ENCODE peak calls at places on chromosome 22, in eight cellular contexts. A, P, R, Y, U, V, E and T are unnamed samples.

GRCh38 chr22:43630451-43630850 is 181.7 kb downstream of the EFCAB6 start:
- DNase-seq in A (no peak), Y (no peak), V (no peak), R (no peak), E (no peak), U (no peak), P (no peak), T (no peak)

GRCh38 chr22:39309364-39309861 is 10.0 kb downstream of the RPL3 start:
- DNase-seq in Y (no peak), P (no peak), E (no peak), V (no peak), U (no peak), A (no peak), R (no peak), T (no peak)

GRCh38 chr22:45206233-45206632 is 34.5 kb downstream of the KIAA0930 start:
- DNase-seq in E (no peak), Y (no peak), U (no peak), A (no peak), V (no peak), R (no peak), P (no peak), T (no peak)

GRCh38 chr22:46773074-46773473 is 10.6 kb downstream of the TBC1D22A start:
- DNase-seq in U (no peak), Y (no peak), A (no peak), R (no peak), E (no peak), P (no peak), V (no peak), T (no peak)

GRCh38 chr22:49024775-49025440 is 802.8 kb downstream of the BRD1 start:
- DNase-seq in R (no peak), Y (no peak), E (no peak), V (no peak), P (no peak), U (no peak), A (no peak), T (no peak)

GRCh38 chr22:28952857-28953256 is 69.5 kb downstream of the ZNRF3 start:
- DNase-seq in Y (no peak), A (no peak), E (no peak), P (no peak), U (peak; percentile 37), V (no peak), R (no peak), T (no peak)

GRCh38 chr22:30882181-30882771 is 86.3 kb downstream of the MORC2 start:
- DNase-seq in U (no peak), A (no peak), R (no peak), P (no peak), V (no peak), E (no peak), Y (no peak), T (no peak)

GRCh38 chr22:46269564-46269963 is 1.8 kb downstream of the TTC38 start:
- DNase-seq in E (no peak), U (no peak), V (no peak), P (no peak), Y (no peak), R (peak; percentile 73), A (no peak), T (no peak)

GRCh38 chr22:26589845-26590524 is at the start of gene TPST2:
- DNase-seq in R (peak; percentile 94), P (peak; percentile 74), Y (peak; percentile 67), U (no peak), E (peak; percentile 84), A (peak; percentile 79), V (peak; percentile 92), T (peak; percentile 25)

GRCh38 chr22:19295733-19296132 is 4.2 kb upstream of the CLTCL1 start:
- DNase-seq in R (no peak), Y (no peak), A (no peak), P (no peak), V (no peak), E (no peak), U (no peak), T (no peak)

GRCh38 chr22:46937185-46937584 is 174.7 kb downstream of the TBC1D22A start:
- DNase-seq in R (no peak), A (no peak), E (peak; percentile 9), U (no peak), V (no peak), Y (no peak), P (no peak), T (no peak)